ENCODE peak calls at places on chromosomes 4 and X, in seven cellular contexts. One of them, this sample, is unnamed.

GRCh38 chr4:188986271-188986689 is 847.0 kb downstream of the TRIML1 start:
- DNase-seq in Panc1: peak
- DNase-seq in sigmoid colon: no peak
- DNase-seq in breast epithelium: no peak
- DNase-seq in GM12878: no peak
- DNase-seq in HCT116: no peak
- DNase-seq in GM23338: no peak
- DNase-seq in this sample: no peak

GRCh38 chrX:14029425-14030247 is at the start of gene GEMIN8:
- DNase-seq in sigmoid colon: peak
- DNase-seq in GM23338: peak
- DNase-seq in breast epithelium: peak
- DNase-seq in Panc1: no peak
- DNase-seq in HCT116: peak
- DNase-seq in GM12878: peak
- DNase-seq in this sample: peak

GRCh38 chr4:188722911-188723310 is 583.7 kb downstream of the TRIML1 start:
- DNase-seq in GM23338: no peak
- DNase-seq in HCT116: no peak
- DNase-seq in GM12878: no peak
- DNase-seq in sigmoid colon: no peak
- DNase-seq in Panc1: no peak
- DNase-seq in breast epithelium: no peak
- DNase-seq in this sample: no peak

GRCh38 chr4:87019243-87019817 is 84.5 kb downstream of the AFF1 start:
- DNase-seq in Panc1: no peak
- DNase-seq in breast epithelium: no peak
- DNase-seq in HCT116: no peak
- DNase-seq in GM23338: no peak
- DNase-seq in GM12878: no peak
- DNase-seq in sigmoid colon: no peak
- DNase-seq in this sample: no peak

GRCh38 chrX:108199041-108199440 is 107.5 kb downstream of the ATG4A start:
- DNase-seq in GM23338: no peak
- DNase-seq in GM12878: no peak
- DNase-seq in HCT116: no peak
- DNase-seq in Panc1: no peak
- DNase-seq in breast epithelium: no peak
- DNase-seq in sigmoid colon: no peak
- DNase-seq in this sample: no peak

GRCh38 chr4:102832667-102833066 is 5.3 kb upstream of the UBE2D3 start:
- DNase-seq in Panc1: no peak
- DNase-seq in GM12878: no peak
- DNase-seq in GM23338: no peak
- DNase-seq in sigmoid colon: no peak
- DNase-seq in HCT116: no peak
- DNase-seq in breast epithelium: no peak
- DNase-seq in this sample: no peak

GRCh38 chr4:958314-958665 is 15.1 kb downstream of the DGKQ start:
- DNase-seq in breast epithelium: no peak
- DNase-seq in GM23338: no peak
- DNase-seq in GM12878: no peak
- DNase-seq in sigmoid colon: peak
- DNase-seq in Panc1: no peak
- DNase-seq in HCT116: no peak
- DNase-seq in this sample: no peak

GRCh38 chrX:118254611-118255010 is 91.3 kb upstream of the WDR44 start:
- DNase-seq in HCT116: peak
- DNase-seq in GM23338: peak
- DNase-seq in GM12878: peak
- DNase-seq in Panc1: peak
- DNase-seq in sigmoid colon: no peak
- DNase-seq in breast epithelium: peak
- DNase-seq in this sample: peak

GRCh38 chr4:158915683-158916241 is 146.9 kb downstream of the FNIP2 start:
- DNase-seq in breast epithelium: no peak
- DNase-seq in HCT116: no peak
- DNase-seq in GM12878: no peak
- DNase-seq in Panc1: no peak
- DNase-seq in GM23338: no peak
- DNase-seq in sigmoid colon: no peak
- DNase-seq in this sample: no peak

GRCh38 chr4:64538219-64538618 is 129.0 kb upstream of the TECRL start:
- DNase-seq in breast epithelium: no peak
- DNase-seq in GM12878: no peak
- DNase-seq in GM23338: peak
- DNase-seq in HCT116: no peak
- DNase-seq in Panc1: no peak
- DNase-seq in sigmoid colon: no peak
- DNase-seq in this sample: no peak

GRCh38 chr4:164924670-164925238 is 47.8 kb downstream of the APELA start:
- DNase-seq in HCT116: no peak
- DNase-seq in GM12878: no peak
- DNase-seq in Panc1: no peak
- DNase-seq in breast epithelium: no peak
- DNase-seq in sigmoid colon: no peak
- DNase-seq in GM23338: no peak
- DNase-seq in this sample: no peak

GRCh38 chrX:21374163-21374993 is at the start of gene CNKSR2:
- DNase-seq in GM12878: no peak
- DNase-seq in breast epithelium: no peak
- DNase-seq in HCT116: no peak
- DNase-seq in sigmoid colon: peak
- DNase-seq in Panc1: no peak
- DNase-seq in GM23338: peak
- DNase-seq in this sample: peak

GRCh38 chrX:71236858-71237257 is 13.8 kb downstream of the GJB1 start:
- DNase-seq in breast epithelium: no peak
- DNase-seq in GM12878: no peak
- DNase-seq in HCT116: no peak
- DNase-seq in GM23338: no peak
- DNase-seq in Panc1: no peak
- DNase-seq in sigmoid colon: no peak
- DNase-seq in this sample: no peak

GRCh38 chr4:159946983-159947645 is 844.2 kb downstream of the RAPGEF2 start:
- DNase-seq in HCT116: peak
- DNase-seq in sigmoid colon: no peak
- DNase-seq in GM23338: peak
- DNase-seq in breast epithelium: no peak
- DNase-seq in Panc1: peak
- DNase-seq in GM12878: peak
- DNase-seq in this sample: no peak

GRCh38 chr4:6682862-6683590 is 10.7 kb upstream of the S100P start:
- DNase-seq in Panc1: no peak
- DNase-seq in breast epithelium: no peak
- DNase-seq in GM12878: no peak
- DNase-seq in HCT116: no peak
- DNase-seq in GM23338: no peak
- DNase-seq in sigmoid colon: no peak
- DNase-seq in this sample: no peak

GRCh38 chr4:106893395-106893881 is 142.7 kb downstream of the DKK2 start:
- DNase-seq in HCT116: no peak
- DNase-seq in GM12878: no peak
- DNase-seq in GM23338: no peak
- DNase-seq in sigmoid colon: no peak
- DNase-seq in Panc1: no peak
- DNase-seq in breast epithelium: no peak
- DNase-seq in this sample: no peak

GRCh38 chr4:91471280-91471679 is 832.5 kb upstream of the GRID2 start:
- DNase-seq in GM23338: no peak
- DNase-seq in GM12878: no peak
- DNase-seq in sigmoid colon: no peak
- DNase-seq in HCT116: no peak
- DNase-seq in Panc1: no peak
- DNase-seq in breast epithelium: no peak
- DNase-seq in this sample: no peak

GRCh38 chr4:146330392-146330791 is 116.1 kb downstream of the REELD1 start:
- DNase-seq in breast epithelium: no peak
- DNase-seq in HCT116: no peak
- DNase-seq in Panc1: no peak
- DNase-seq in sigmoid colon: no peak
- DNase-seq in GM23338: no peak
- DNase-seq in GM12878: no peak
- DNase-seq in this sample: no peak

GRCh38 chr4:45172636-45173035 is 446.3 kb upstream of the GNPDA2 start:
- DNase-seq in Panc1: no peak
- DNase-seq in GM12878: no peak
- DNase-seq in breast epithelium: no peak
- DNase-seq in sigmoid colon: no peak
- DNase-seq in GM23338: peak
- DNase-seq in HCT116: no peak
- DNase-seq in this sample: no peak

GRCh38 chrX:16869393-16870094 is 618 bp downstream of the RBBP7 start:
- DNase-seq in breast epithelium: no peak
- DNase-seq in GM12878: no peak
- DNase-seq in GM23338: peak
- DNase-seq in HCT116: no peak
- DNase-seq in Panc1: no peak
- DNase-seq in sigmoid colon: peak
- DNase-seq in this sample: peak

GRCh38 chrX:16870861-16871584 is 861 bp upstream of the RBBP7 start:
- DNase-seq in GM23338: peak
- DNase-seq in GM12878: no peak
- DNase-seq in Panc1: no peak
- DNase-seq in breast epithelium: no peak
- DNase-seq in sigmoid colon: peak
- DNase-seq in HCT116: no peak
- DNase-seq in this sample: peak

GRCh38 chrX:16870095-16870860 is at the start of gene RBBP7:
- DNase-seq in GM12878: peak
- DNase-seq in HCT116: peak
- DNase-seq in breast epithelium: peak
- DNase-seq in sigmoid colon: peak
- DNase-seq in GM23338: peak
- DNase-seq in Panc1: no peak
- DNase-seq in this sample: peak

GRCh38 chrX:16868920-16869319 is 1.2 kb downstream of the RBBP7 start:
- DNase-seq in sigmoid colon: no peak
- DNase-seq in GM23338: no peak
- DNase-seq in Panc1: no peak
- DNase-seq in GM12878: no peak
- DNase-seq in HCT116: no peak
- DNase-seq in breast epithelium: no peak
- DNase-seq in this sample: no peak

DNA sequence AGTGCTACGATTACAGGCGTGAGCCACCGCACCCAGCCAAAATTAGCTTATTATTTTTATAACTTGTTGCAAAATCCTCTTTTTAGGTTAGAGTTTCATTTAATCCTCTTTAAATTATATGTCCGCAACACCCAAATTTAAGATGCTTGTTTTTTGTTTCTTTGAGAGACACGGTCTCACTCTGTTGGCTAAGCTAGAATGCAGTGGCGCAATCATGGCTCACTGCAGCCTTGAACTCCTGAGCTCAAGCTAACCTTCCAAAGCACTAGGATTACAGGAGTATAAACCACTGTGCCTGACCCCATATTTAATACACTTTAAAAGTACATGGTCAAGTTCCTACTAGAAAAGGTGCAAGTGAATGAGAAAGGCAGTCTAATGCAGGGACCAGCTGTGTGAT is 2.2 kb downstream of the RBBP7 start:
- DNase-seq in HCT116: no peak
- DNase-seq in sigmoid colon: no peak
- DNase-seq in GM12878: no peak
- DNase-seq in Panc1: no peak
- DNase-seq in GM23338: no peak
- DNase-seq in breast epithelium: no peak
- DNase-seq in this sample: no peak
- H3K4me3 ChIP-seq in HCT116: no peak
- H3K4me3 ChIP-seq in sigmoid colon: peak
- H3K4me3 ChIP-seq in GM12878: peak
- H3K4me3 ChIP-seq in Panc1: no peak
- H3K4me3 ChIP-seq in GM23338: peak
- H3K4me3 ChIP-seq in breast epithelium: no peak
- H3K4me3 ChIP-seq in this sample: no peak

DNA sequence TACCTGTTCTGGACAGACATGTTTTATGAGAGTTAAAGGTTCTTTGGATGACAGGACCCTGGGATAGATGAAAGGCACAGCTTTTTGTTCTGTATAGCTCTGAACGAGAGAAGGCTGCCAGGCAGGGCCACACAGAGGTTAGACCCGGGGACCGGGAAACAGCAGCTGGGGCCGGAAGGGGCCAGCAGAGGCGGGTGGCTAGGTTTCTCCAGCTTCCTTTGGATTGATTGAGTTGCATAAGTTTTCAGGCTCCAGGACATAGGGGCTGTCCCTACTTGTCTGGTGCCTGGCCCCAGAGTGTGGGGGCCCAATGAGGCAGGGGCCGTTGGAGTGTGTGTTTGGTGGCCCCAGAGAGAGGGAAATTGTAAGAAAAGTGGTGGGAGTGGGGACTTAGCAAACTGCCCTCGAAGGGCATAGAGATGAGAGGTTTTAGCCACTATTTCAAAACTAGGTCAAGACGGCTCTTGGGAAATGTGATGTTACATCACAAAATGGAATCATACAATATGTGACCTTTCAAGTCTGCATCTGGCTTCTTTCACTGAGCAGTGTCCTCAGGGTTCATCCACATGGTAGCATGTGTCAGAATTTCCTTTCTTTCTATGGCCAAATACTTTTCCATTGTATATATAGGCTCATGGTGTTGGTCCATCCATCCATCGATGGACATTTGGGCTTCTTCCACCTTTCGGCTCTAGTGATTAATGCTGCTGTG is 3.7 kb downstream of the ZFP92 start:
- DNase-seq in sigmoid colon: no peak
- DNase-seq in breast epithelium: no peak
- DNase-seq in Panc1: no peak
- DNase-seq in GM12878: no peak
- DNase-seq in GM23338: no peak
- DNase-seq in HCT116: no peak
- DNase-seq in this sample: no peak
- TF ChIP-seq POLR2AphosphoS5 in sigmoid colon: peak
- TF ChIP-seq POLR2AphosphoS5 in breast epithelium: no peak
- TF ChIP-seq POLR2AphosphoS5 in Panc1: no peak
- TF ChIP-seq POLR2AphosphoS5 in GM12878: no peak
- TF ChIP-seq POLR2AphosphoS5 in GM23338: no peak
- TF ChIP-seq POLR2AphosphoS5 in HCT116: no peak
- TF ChIP-seq POLR2AphosphoS5 in this sample: no peak

DNA sequence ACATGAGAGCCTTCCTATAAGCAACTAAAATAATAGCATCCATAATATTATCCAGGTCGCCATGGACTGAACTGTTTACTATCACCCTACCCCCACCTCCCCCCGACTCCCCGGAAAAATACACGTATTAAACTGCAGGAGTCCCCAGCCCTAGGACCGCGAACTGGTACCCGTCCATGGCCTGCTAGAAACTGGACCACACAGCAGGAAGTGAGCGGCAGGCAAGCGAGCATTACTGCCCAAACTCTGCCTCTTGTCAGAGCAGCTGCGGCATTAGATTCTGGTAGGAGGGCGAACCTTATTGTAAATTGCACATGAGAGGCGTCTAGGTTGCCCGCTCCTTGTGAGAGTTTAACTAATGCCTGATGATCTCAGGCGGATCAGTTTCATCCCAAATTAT is 405.8 kb upstream of the ADGRL3 start:
- DNase-seq in GM12878: no peak
- DNase-seq in GM23338: no peak
- DNase-seq in breast epithelium: no peak
- DNase-seq in Panc1: no peak
- DNase-seq in sigmoid colon: no peak
- DNase-seq in HCT116: no peak
- DNase-seq in this sample: no peak
- H3K4me3 ChIP-seq in GM12878: no peak
- H3K4me3 ChIP-seq in GM23338: no peak
- H3K4me3 ChIP-seq in breast epithelium: no peak
- H3K4me3 ChIP-seq in Panc1: no peak
- H3K4me3 ChIP-seq in sigmoid colon: no peak
- H3K4me3 ChIP-seq in HCT116: no peak
- H3K4me3 ChIP-seq in this sample: no peak

GRCh38 chr4:177309525-177310371 is at the start of gene NEIL3:
- DNase-seq in GM23338: peak
- DNase-seq in sigmoid colon: peak
- DNase-seq in GM12878: peak
- DNase-seq in HCT116: peak
- DNase-seq in breast epithelium: peak
- DNase-seq in Panc1: peak
- DNase-seq in this sample: peak
- TF ChIP-seq POLR2AphosphoS5 in GM23338: peak
- TF ChIP-seq POLR2AphosphoS5 in sigmoid colon: no peak
- TF ChIP-seq POLR2AphosphoS5 in GM12878: peak
- TF ChIP-seq POLR2AphosphoS5 in HCT116: peak
- TF ChIP-seq POLR2AphosphoS5 in breast epithelium: no peak
- TF ChIP-seq POLR2AphosphoS5 in Panc1: peak
- TF ChIP-seq POLR2AphosphoS5 in this sample: no peak

This sample was measured in stomach.